ENCODE peak calls at places on chromosomes 11 and 22, in five cellular contexts. T is HCT116, Y is sigmoid colon, F is ovary, M is lower leg skin. A is an unnamed sample.

GRCh38 chr22:19943665-19944026 is 2.0 kb upstream of the TXNRD2 start:
- DNase-seq in Y (peak), T (no peak), F (no peak), M (no peak), A (no peak)

GRCh38 chr11:67463186-67463585 is 5.9 kb downstream of the TMEM134 start:
- DNase-seq in Y (no peak), T (no peak), M (no peak), F (peak), A (no peak)

GRCh38 chr11:2100361-2101170 is 38.6 kb downstream of the IGF2 start:
- DNase-seq in Y (peak), M (no peak), T (no peak), F (peak), A (peak)

GRCh38 chr22:17962168-17962567 is 62.2 kb downstream of the MICAL3 start:
- DNase-seq in F (no peak), Y (no peak), M (no peak), T (no peak), A (peak)

GRCh38 chr11:87366346-87366745 is 328.6 kb downstream of the TMEM135 start:
- DNase-seq in F (no peak), M (no peak), T (no peak), Y (no peak), A (no peak)

GRCh38 chr11:102560555-102561011 is 30.0 kb upstream of the MMP7 start:
- DNase-seq in F (no peak), M (no peak), Y (peak), T (no peak), A (no peak)

GRCh38 chr11:65439331-65440181 is 17.0 kb downstream of the NEAT1 start:
- DNase-seq in Y (peak), F (peak), M (peak), T (no peak), A (no peak)

GRCh38 chr11:94595061-94595460 is 27.9 kb downstream of the PIWIL4 start:
- DNase-seq in Y (no peak), F (no peak), M (no peak), T (no peak), A (no peak)

GRCh38 chr11:43933608-43934358 is 8.7 kb upstream of the C11orf96 start:
- DNase-seq in T (no peak), F (peak), M (peak), Y (no peak), A (no peak)

GRCh38 chr11:77821349-77821851 is 456 bp downstream of the AAMDC start:
- DNase-seq in Y (peak), T (no peak), M (peak), F (peak), A (no peak)

GRCh38 chr11:81497202-81497804 is 1236.4 kb downstream of the FAM181B start:
- DNase-seq in Y (no peak), M (no peak), F (no peak), T (peak), A (no peak)

GRCh38 chr11:57458410-57459111 is 1.8 kb upstream of the RTN4RL2 start:
- DNase-seq in T (no peak), Y (no peak), M (peak), F (peak), A (peak)

GRCh38 chr11:102318469-102318868 is 1.2 kb downstream of the BIRC3 start:
- DNase-seq in F (no peak), M (no peak), Y (no peak), T (no peak), A (peak)

GRCh38 chr22:21022955-21023614 is 8.1 kb downstream of the P2RX6 start:
- DNase-seq in F (no peak), T (no peak), Y (no peak), M (no peak), A (no peak)

GRCh38 chr22:21018314-21018713 is 3.3 kb downstream of the P2RX6 start:
- DNase-seq in T (no peak), F (no peak), M (no peak), Y (no peak), A (no peak)

GRCh38 chr22:21022507-21022906 is 7.5 kb downstream of the P2RX6 start:
- DNase-seq in Y (no peak), F (no peak), T (no peak), M (no peak), A (peak)

GRCh38 chr22:21016644-21017420 is 1.9 kb downstream of the P2RX6 start:
- DNase-seq in M (no peak), F (peak), T (no peak), Y (no peak), A (no peak)

DNA sequence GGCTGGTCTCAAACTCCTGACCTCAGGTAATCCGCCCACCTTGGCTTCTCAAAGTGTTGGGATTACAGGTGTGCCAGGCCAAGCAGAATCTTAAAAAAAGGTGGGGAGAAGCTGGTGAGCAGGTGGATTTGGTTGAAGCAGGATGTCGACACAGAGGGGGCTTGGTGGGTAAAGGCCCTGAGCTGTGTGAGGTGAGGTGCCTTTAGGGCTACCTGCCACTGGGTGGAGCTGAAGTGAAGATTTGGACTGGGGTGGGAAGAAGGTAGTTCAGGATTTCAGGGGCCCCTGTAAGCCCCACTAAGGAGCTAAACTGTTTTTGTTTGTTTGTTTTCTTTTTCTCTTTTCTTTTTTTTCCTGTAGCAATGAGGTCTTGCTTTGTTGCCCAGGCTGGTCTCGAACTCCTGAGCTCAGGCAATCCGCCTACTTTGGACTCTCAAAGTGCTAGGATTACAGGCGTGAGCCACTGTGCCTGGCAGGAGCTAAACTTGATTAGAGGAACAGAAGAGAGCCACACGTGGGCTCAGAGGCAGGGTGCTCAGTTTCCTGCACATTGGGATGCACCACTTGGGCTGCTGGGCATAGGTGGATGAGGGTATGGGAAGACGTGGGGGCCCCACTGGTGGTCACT is 6.0 kb downstream of the P2RX6 start:
- DNase-seq in F (no peak), M (no peak), T (no peak), Y (no peak), A (no peak)
- TF ChIP-seq CTCF in F (no peak), M (no peak), T (peak), Y (no peak), A (no peak)

DNA sequence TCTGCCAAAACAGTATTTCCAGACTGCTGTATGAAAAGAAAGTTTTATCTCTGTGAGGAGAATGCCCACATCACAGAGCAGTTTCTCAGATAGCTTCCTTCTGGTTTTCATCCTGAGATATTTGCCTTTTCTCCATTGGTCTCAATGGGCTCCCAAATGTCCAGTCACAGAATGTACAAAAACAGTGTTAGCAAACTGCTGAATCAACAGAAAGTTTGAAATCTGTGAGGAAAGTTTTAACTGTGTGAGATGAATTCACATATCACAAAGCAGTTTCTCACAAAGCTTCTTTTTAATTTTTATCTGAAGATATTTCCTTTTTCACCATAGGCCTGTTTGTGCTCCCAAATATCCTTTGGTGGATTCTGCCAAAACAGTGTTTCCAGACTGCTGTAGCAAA is 207.2 kb upstream of the TRIM48 start:
- DNase-seq in Y (no peak), F (no peak), T (no peak), M (no peak), A (no peak)
- H3K4me3 ChIP-seq in Y (no peak), F (no peak), T (no peak), M (no peak), A (no peak)

GRCh38 chr11:74232316-74232950 is 61.3 kb downstream of the PPME1 start:
- DNase-seq in F (no peak), T (no peak), Y (no peak), M (no peak), A (no peak)

GRCh38 chr11:74237541-74237940 is 66.5 kb downstream of the PPME1 start:
- DNase-seq in Y (no peak), M (no peak), T (no peak), F (no peak), A (no peak)

GRCh38 chr11:74233683-74234082 is 62.6 kb downstream of the PPME1 start:
- DNase-seq in T (no peak), F (no peak), M (no peak), Y (no peak), A (no peak)

GRCh38 chr11:74235121-74235520 is 64.0 kb downstream of the PPME1 start:
- DNase-seq in M (no peak), Y (no peak), F (no peak), T (no peak), A (no peak)

DNA sequence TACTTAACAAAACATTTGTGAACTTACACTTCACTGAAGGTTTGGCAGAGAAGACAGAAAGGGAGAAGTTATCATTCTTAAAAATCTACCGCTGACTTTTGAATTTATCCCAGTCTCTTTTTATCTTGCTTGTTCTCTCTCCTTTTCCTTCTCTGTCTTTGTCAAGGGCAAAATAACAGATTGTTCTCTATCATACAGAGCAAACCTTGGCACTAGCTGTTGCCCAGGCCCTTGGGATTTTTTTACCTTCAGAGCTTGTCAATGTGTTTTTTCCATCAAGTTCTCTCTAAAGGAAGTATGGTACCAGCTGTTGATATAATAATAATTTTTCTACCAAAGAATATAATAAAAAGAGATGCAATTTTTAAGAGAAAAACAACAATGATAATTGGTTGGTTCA is 67.2 kb downstream of the PPME1 start:
- DNase-seq in M (no peak), T (no peak), F (no peak), Y (no peak), A (no peak)
- TF ChIP-seq POLR2A in M (no peak), T (no peak), F (no peak), Y (no peak), A (no peak)

GRCh38 chr11:119384332-119384731 is 2.8 kb upstream of the USP2 start:
- DNase-seq in T (no peak), Y (no peak), M (no peak), F (no peak), A (no peak)
- TF ChIP-seq CTCF in T (no peak), Y (no peak), M (no peak), F (no peak), A (no peak)

DNA sequence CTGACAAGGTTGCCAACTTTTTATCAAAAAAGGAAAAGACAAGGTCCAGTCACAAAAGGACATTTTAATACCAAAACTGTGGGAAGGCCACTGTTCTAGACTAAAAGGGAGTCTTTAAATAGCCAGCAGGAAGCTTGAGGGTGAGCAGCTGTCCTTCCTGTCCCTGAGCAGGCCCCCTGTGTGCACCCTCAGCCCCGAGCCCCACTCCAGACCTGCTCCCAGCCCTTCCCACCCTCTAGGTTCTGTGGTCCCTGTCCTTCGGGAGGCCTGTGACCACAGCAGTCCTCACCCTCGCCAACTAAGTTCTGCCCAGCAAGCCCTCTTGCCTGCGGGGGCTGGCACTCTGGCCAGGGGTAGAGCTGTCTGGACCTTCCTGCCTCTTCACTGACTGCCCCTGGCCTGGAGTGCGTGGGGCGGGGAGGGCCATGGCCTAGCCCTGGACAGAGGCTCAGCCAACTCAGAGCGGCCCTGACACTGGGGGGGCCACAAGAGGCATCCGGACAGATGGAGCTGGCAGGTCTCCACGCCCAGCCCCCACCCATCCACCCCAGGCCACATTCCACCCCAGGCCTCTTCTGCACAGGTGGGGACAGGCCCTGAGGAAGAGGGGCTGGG is 1.6 kb upstream of the PLXNB2 start:
- DNase-seq in Y (no peak), T (no peak), M (no peak), F (peak), A (peak)
- H3K4me3 ChIP-seq in Y (no peak), T (no peak), M (no peak), F (no peak), A (no peak)

GRCh38 chr11:69966910-69967309 is 111.2 kb upstream of the ANO1 start:
- DNase-seq in F (no peak), T (no peak), Y (no peak), M (no peak), A (no peak)
- TF ChIP-seq POLR2A in F (no peak), T (no peak), Y (no peak), M (no peak), A (no peak)

DNA sequence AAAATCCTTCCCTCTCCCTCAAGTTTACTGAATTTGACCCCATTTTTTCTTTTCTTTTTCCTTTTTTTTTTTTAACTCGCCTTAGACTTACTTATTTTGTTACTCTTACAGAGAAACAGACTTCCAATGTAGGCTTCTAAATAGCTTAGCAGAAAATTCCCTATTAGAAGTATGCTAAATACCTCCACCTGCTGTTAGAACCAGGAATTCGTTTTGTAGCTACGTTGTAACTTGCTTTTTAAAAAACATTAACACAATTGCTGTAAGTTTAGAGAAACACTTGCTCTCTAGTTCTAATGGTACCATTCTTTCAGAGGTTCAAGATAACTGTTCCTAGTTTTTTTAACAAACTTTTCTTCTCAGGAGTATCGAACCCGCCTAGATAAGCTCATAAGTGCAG is 324.2 kb downstream of the DCDC1 start:
- DNase-seq in Y (no peak), M (no peak), F (no peak), T (peak), A (no peak)
- TF ChIP-seq CTCF in Y (no peak), M (no peak), F (no peak), T (peak), A (no peak)

GRCh38 chr22:29310065-29310862 is 3.8 kb downstream of the GAS2L1 start:
- DNase-seq in M (no peak), T (no peak), F (no peak), Y (peak), A (no peak)

GRCh38 chr22:29313126-29314071 is 2.1 kb downstream of the RASL10A start:
- DNase-seq in F (no peak), M (no peak), Y (peak), T (peak), A (peak)

GRCh38 chr22:29310863-29311339 is 4.5 kb downstream of the GAS2L1 start:
- DNase-seq in T (peak), M (peak), F (peak), Y (peak), A (peak)

GRCh38 chr22:29312218-29313125 is 3.0 kb downstream of the RASL10A start:
- DNase-seq in M (peak), F (peak), Y (peak), T (no peak), A (no peak)

DNA sequence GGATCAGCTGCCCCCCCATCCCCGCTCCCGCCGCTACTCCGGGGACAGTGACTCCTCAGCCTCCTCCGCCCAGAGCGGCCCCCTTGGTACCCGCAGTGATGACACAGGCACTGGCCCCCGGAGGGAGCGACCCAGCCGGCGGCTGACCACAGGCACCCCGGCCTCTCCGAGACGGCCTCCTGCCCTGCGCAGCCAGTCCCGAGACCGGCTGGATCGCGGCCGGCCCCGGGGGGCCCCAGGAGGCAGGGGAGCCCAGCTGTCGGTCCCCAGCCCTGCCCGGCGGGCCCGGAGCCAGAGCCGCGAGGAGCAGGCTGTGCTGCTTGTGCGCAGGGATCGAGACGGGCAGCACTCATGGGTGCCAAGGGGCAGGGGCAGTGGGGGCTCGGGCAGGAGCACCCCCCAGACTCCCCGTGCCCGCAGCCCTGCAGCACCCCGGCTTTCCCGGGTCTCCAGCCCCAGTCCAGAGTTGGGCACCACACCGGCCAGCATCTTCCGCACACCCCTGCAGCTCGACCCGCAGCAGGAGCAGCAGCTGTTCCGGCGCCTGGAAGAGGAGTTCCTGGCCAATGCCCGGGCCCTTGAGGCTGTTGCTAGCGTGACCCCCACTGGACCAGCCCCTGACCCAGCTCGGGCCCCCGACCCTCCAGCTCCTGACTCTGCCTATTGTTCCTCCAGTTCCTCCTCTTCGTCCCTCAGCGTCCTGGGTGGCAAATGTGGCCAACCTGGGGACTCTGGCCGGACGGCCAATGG is 3.9 kb downstream of the RASL10A start:
- DNase-seq in M (peak), T (no peak), Y (no peak), F (no peak), A (no peak)
- H3K4me3 ChIP-seq in M (no peak), T (no peak), Y (peak), F (no peak), A (no peak)

DNA sequence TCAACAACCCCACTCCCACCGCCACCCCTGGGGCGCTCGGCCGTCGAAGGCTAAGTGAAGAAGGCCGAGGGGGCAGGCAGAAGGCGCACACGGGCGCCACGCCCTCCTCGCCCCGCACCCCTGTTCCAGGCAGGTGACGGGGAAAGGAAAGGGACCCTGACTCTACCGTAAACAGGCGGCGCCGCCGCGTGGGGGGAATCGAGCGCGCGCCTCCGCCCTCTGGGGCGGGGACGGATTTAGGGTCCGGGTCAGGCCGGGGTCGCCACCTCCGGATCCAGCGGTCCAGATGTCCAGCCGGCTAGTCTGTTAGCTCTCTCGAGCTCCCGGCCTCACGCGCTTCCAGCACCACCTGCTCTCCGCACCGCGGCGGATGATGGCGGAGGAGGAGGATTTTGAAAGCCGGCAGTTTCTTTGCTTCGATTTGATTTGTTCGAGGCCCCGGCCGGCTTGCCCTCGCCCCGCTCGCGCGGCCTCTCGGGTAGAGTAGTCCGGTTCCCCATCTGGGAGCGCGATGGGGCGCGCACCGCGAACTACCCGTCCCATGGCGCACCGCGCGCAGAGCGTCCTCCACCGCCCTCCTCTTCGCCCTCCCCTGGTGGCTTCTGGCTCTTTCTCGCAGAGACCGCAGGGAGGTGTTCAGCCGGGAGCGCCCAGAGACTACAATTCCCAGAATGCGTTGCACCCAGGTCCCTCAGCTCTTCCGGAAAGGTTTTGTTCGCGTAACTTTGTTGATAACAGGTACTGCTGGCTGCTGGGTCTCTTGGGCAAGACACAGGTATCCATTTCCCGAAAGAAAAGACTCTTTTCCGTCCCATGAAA is at the start of gene RANGAP1:
- DNase-seq in M (peak), Y (peak), T (peak), F (peak), A (peak)
- TF ChIP-seq POLR2A in M (no peak), Y (peak), T (peak), F (peak), A (peak)

DNA sequence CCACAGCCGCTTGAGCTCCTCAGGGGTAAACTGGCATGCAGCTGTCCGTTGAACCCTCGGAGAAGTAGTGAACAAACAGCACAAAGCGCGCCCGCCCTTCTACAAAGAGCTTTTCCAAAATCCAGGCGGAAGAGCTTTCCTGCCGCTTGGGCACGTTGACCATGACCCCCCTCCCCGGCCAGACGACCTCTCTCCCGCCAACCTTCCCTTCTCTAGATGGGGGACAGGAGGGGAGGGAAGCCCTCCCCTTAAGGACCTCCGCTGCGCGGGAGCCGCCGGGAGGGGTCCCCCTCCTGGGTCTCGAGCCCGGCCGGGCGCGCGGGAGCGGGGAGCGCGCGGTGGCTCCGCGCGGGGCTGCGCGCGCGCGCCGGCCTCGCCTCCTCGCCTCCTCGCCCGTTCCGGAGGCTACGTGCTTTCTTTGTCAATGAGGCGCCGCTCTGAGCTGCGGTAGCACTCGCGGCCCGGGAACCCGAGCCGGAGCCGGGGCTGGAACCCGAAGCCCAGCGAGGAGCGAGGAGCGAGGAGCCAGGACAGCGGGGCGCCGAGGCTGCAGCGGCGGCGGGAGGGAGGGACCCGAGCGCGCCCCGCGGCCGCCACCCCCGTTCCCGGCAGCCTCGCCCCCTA is 118.6 kb downstream of the HIPK3 start:
- DNase-seq in M (no peak), T (no peak), F (no peak), Y (no peak), A (peak)
- TF ChIP-seq CTCF in M (no peak), T (no peak), F (no peak), Y (no peak), A (no peak)